ENCODE peak calls at places on chromosomes 4 and X, in six cellular contexts. D is fibroblast of mammary gland, W is heart left ventricle, J is endothelial cell, G is HFFc6, Y is astrocyte of the spinal cord. K is an unnamed sample.

GRCh38 chr4:110543577-110543976 is 67.6 kb downstream of the ENPEP start:
- DNase-seq in D (no peak), W (no peak), J (no peak), G (no peak), Y (no peak), K (no peak)

GRCh38 chr4:174595141-174595929 is 73.0 kb upstream of the HPGD start:
- DNase-seq in D (peak), W (no peak), J (no peak), G (no peak), Y (no peak), K (no peak)

GRCh38 chr4:83043801-83044407 is 8.9 kb downstream of the COPS4 start:
- DNase-seq in D (peak), W (no peak), J (no peak), G (peak), Y (no peak), K (no peak)

GRCh38 chrX:116238093-116238492 is 67.5 kb downstream of the AGTR2 start:
- DNase-seq in D (no peak), W (no peak), J (no peak), G (no peak), Y (no peak), K (no peak)

GRCh38 chrX:140766024-140766611 is 56.6 kb downstream of the LINC00632 start:
- DNase-seq in D (peak), W (peak), J (peak), G (peak), Y (peak), K (peak)

GRCh38 chrX:320126-320783 is 1.7 kb upstream of the GTPBP6 start:
- DNase-seq in D (peak), W (peak), J (peak), G (no peak), Y (no peak), K (no peak)

GRCh38 chrX:3712080-3712869 is 1.2 kb downstream of the PRKX start:
- DNase-seq in D (peak), W (peak), J (peak), G (no peak), Y (peak), K (peak)

GRCh38 chr4:176230827-176231226 is 35.4 kb upstream of the SPATA4 start:
- DNase-seq in D (no peak), W (no peak), J (no peak), G (no peak), Y (peak), K (no peak)

GRCh38 chrX:130139474-130140201 is 26.0 kb downstream of the AIFM1 start:
- DNase-seq in D (no peak), W (no peak), J (no peak), G (no peak), Y (no peak), K (no peak)

GRCh38 chrX:51891821-51892551 is 1.4 kb upstream of the MAGED1 start:
- DNase-seq in D (peak), W (peak), J (peak), G (peak), Y (peak), K (peak)

GRCh38 chr4:57442834-57443291 is 332.7 kb upstream of the IGFBP7 start:
- DNase-seq in D (peak), W (peak), J (peak), G (peak), Y (peak), K (peak)

GRCh38 chrX:154717824-154718223 is 33.1 kb downstream of the GAB3 start:
- DNase-seq in D (peak), W (no peak), J (no peak), G (no peak), Y (peak), K (no peak)

GRCh38 chr4:186486172-186486571 is 69.2 kb downstream of the MTNR1A start:
- DNase-seq in D (no peak), W (no peak), J (no peak), G (no peak), Y (peak), K (no peak)

GRCh38 chrX:16258936-16259335 is 91.7 kb downstream of the MAGEB17 start:
- DNase-seq in D (no peak), W (no peak), J (no peak), G (no peak), Y (no peak), K (no peak)

DNA sequence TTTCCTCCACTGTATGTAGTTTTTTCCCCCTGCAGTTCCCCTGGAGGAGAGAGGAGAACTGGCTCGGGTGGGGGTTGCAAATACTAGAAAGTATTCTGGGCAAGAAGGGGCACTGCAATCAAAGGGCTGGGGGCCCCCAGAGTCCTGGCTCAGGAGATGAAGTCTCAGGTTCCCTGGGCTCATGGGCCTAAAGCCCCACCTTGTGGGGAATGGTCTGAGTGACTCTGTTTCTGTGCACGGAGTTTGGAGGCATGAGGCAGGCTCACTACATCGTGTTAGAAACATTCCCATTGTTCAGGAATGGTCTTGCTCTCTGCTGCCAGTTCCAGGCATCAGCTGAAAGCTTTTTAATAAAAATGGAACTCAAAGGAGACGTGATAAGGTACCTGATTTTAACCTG is 122.5 kb downstream of the TMEM164 start:
- DNase-seq in D (no peak), W (no peak), J (peak), G (no peak), Y (peak), K (no peak)
- TF ChIP-seq CTCF in D (peak), W (peak), J (no peak), G (no peak), Y (peak), K (no peak)

DNA sequence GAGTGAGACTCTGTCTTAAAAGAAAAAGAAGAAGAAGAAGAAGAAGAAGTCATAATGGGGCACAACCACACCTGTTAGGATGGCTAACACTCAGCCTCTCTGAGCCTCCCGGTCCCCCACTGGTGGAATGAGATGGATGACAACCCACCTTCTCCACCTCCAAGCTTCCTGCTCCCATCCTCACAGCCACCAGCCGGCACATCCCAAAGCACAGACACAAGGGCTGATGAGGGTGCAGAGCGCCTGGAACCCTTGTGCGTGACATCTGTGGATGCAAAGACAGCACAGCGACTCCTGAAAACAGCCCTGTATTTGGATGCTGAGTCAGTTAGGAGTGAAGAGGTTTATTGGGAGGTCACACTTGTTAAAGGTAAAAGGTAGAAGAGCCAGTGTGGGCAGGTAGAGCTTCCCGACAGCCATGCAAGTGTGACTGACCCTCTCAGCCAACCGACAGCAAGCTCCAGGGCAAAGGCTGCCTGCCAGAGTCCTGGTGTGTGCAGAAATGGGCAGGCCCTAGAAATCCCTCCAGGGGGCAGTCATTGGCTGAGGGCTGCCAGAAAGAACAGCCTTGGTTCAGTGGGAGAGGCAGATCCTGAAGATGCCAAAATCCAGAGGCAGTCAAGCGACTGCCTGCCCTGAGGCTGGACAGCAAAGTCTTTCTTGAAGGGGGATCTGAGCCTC is 26.6 kb upstream of the MAN2B2 start:
- DNase-seq in D (peak), W (peak), J (peak), G (peak), Y (peak), K (peak)
- TF ChIP-seq CTCF in D (peak), W (peak), J (peak), G (peak), Y (peak), K (peak)

GRCh38 chr4:72440404-72440803 is 128.6 kb downstream of the ADAMTS3 start:
- DNase-seq in D (no peak), W (no peak), J (no peak), G (no peak), Y (no peak), K (no peak)

GRCh38 chr4:72442147-72442546 is 126.9 kb downstream of the ADAMTS3 start:
- DNase-seq in D (no peak), W (no peak), J (no peak), G (no peak), Y (no peak), K (no peak)

GRCh38 chr4:72446353-72447055 is 122.5 kb downstream of the ADAMTS3 start:
- DNase-seq in D (peak), W (no peak), J (no peak), G (no peak), Y (no peak), K (no peak)

GRCh38 chr4:72442715-72443114 is 126.3 kb downstream of the ADAMTS3 start:
- DNase-seq in D (peak), W (no peak), J (no peak), G (no peak), Y (no peak), K (no peak)

GRCh38 chr4:72444104-72444503 is 124.9 kb downstream of the ADAMTS3 start:
- DNase-seq in D (no peak), W (no peak), J (no peak), G (no peak), Y (no peak), K (no peak)
- TF ChIP-seq CTCF in D (no peak), W (no peak), J (no peak), G (no peak), Y (no peak), K (no peak)

DNA sequence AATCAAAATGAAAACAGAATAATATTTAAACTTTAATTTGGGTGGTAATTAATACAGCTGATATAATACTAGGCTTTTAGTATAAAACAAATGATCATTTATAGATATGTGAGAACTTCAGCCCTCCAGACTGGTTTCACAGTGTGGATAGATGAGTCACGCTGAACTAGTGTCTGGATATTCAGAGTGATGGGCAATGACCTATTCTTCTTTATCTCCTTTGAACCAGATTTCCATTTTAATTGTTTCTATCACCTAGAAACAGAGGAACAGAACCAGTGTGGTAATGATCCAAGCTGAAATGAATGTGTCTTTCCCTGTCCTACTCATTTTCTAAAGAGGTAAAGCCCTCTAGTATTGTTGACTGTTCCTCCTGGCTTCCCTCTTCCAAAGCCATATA is 155.2 kb upstream of the GK2 start:
- DNase-seq in D (no peak), W (no peak), J (no peak), G (no peak), Y (no peak), K (no peak)
- TF ChIP-seq CTCF in D (no peak), W (no peak), J (no peak), G (no peak), Y (no peak), K (no peak)